ENCODE peak calls at places on chromosomes 6 and 20, in nine cellular contexts. E, D, K, B, W, V, T, F and Y are unnamed samples. For H3K9me3, the result is how much of the 10 kb centered on the place peaks cover.

GRCh38 chr20:58194176-58194796 is 34.2 kb downstream of the ANKRD60 start:
- DNase-seq in T (no peak), K (no peak), F (no peak), B (no peak), E (no peak), V (no peak), D (no peak), W (no peak), Y (no peak)

GRCh38 chr20:63124092-63124781 is 91.7 kb downstream of the YTHDF1 start:
- DNase-seq in T (no peak), B (peak), K (peak), F (no peak), W (no peak), D (no peak), V (peak), E (no peak), Y (no peak)

GRCh38 chr20:50455656-50456451 is 54.3 kb upstream of the PTPN1 start:
- DNase-seq in D (no peak), B (peak), T (no peak), W (no peak), E (no peak), V (peak), K (peak), F (no peak), Y (no peak)

GRCh38 chr6:161547617-161548016 is 273.8 kb upstream of the AGPAT4 start:
- DNase-seq in V (no peak), B (no peak), W (no peak), T (no peak), E (no peak), K (no peak), F (no peak), D (no peak), Y (no peak)

GRCh38 chr6:40743690-40744446 is 156.7 kb upstream of the LRFN2 start:
- DNase-seq in W (no peak), B (no peak), K (no peak), T (no peak), D (no peak), V (no peak), F (no peak), E (no peak), Y (no peak)

GRCh38 chr20:23257848-23258746 is 92.5 kb upstream of the NXT1 start:
- DNase-seq in V (no peak), D (no peak), F (no peak), T (no peak), E (peak), K (no peak), B (no peak), W (no peak), Y (no peak)

GRCh38 chr6:30489081-30490030 is at the start of gene HLA-E:
- DNase-seq in T (peak), F (peak), W (peak), V (peak), E (peak), D (peak), K (peak), B (peak), Y (peak)

GRCh38 chr6:113755449-113756289 is 101.5 kb upstream of the MARCKS start:
- DNase-seq in B (no peak), T (no peak), W (peak), F (no peak), E (peak), K (no peak), D (no peak), V (no peak), Y (no peak)

GRCh38 chr6:16355699-16356481 is 117.5 kb downstream of the GMPR start:
- DNase-seq in B (no peak), D (no peak), W (no peak), V (no peak), E (no peak), F (no peak), T (no peak), K (no peak), Y (no peak)

GRCh38 chr20:15297059-15297875 is 959.9 kb upstream of the FLRT3 start:
- DNase-seq in K (peak), F (peak), W (no peak), B (no peak), T (no peak), E (no peak), V (no peak), D (no peak), Y (no peak)

GRCh38 chr6:155461636-155462035 is 6.0 kb upstream of the NOX3 start:
- DNase-seq in T (peak), B (no peak), F (no peak), D (no peak), V (no peak), K (no peak), E (no peak), W (no peak), Y (no peak)

GRCh38 chr20:4708856-4709255 is 12.9 kb upstream of the PRND start:
- DNase-seq in E (no peak), B (no peak), W (no peak), T (no peak), D (no peak), K (no peak), V (no peak), F (no peak), Y (no peak)

GRCh38 chr20:41098703-41099250 is 38.6 kb upstream of the PLCG1 start:
- DNase-seq in E (no peak), D (no peak), V (no peak), K (no peak), W (no peak), T (no peak), F (no peak), B (no peak), Y (no peak)

GRCh38 chr6:170188571-170189001 is 102.3 kb downstream of the DLL1 start:
- DNase-seq in T (no peak), D (peak), W (no peak), F (peak), B (no peak), E (no peak), K (no peak), V (no peak), Y (no peak)

GRCh38 chr20:40689100-40689942 is at the start of gene MAFB:
- DNase-seq in V (peak), W (no peak), T (peak), F (peak), D (peak), B (peak), E (peak), K (peak), Y (no peak)

GRCh38 chr6:157093555-157093954 is 229.8 kb downstream of the TMEM242 start:
- DNase-seq in B (no peak), F (no peak), V (no peak), K (no peak), W (no peak), D (no peak), T (no peak), E (no peak), Y (no peak)

GRCh38 chr6:157095084-157095483 is 228.2 kb downstream of the TMEM242 start:
- DNase-seq in D (no peak), B (no peak), E (no peak), T (no peak), F (no peak), W (no peak), K (no peak), V (no peak), Y (no peak)

GRCh38 chr6:157095569-157095968 is 227.8 kb downstream of the TMEM242 start:
- DNase-seq in D (no peak), E (no peak), K (no peak), B (no peak), F (no peak), V (no peak), W (no peak), T (no peak), Y (no peak)

GRCh38 chr6:157092736-157093135 is 230.6 kb downstream of the TMEM242 start:
- DNase-seq in D (no peak), K (no peak), F (no peak), E (no peak), W (no peak), B (no peak), T (no peak), V (no peak), Y (no peak)

GRCh38 chr6:157094038-157094437 is 229.3 kb downstream of the TMEM242 start:
- DNase-seq in F (no peak), B (no peak), K (no peak), D (no peak), T (no peak), V (no peak), W (peak), E (no peak), Y (no peak)
- H3K9me3 ChIP-seq in F (under half), B (under half), K (under half), D (under half), T (under half), V (under half), W (under half), E (under half), Y (under half)

GRCh38 chr6:53514677-53515076 is 30.2 kb downstream of the GCLC start:
- DNase-seq in T (no peak), D (no peak), V (no peak), F (no peak), K (no peak), B (no peak), W (no peak), E (no peak), Y (no peak)

GRCh38 chr6:53510751-53511150 is 34.1 kb downstream of the GCLC start:
- DNase-seq in K (no peak), D (no peak), F (no peak), T (no peak), B (no peak), E (no peak), V (no peak), W (no peak), Y (no peak)

GRCh38 chr6:53512631-53513030 is 32.3 kb downstream of the GCLC start:
- DNase-seq in W (no peak), D (no peak), T (no peak), F (no peak), K (no peak), V (no peak), E (no peak), B (no peak), Y (no peak)

GRCh38 chr6:53513056-53513455 is 31.8 kb downstream of the GCLC start:
- DNase-seq in B (no peak), W (no peak), D (no peak), E (no peak), F (no peak), T (no peak), K (no peak), V (no peak), Y (no peak)

GRCh38 chr6:53513519-53513966 is 31.4 kb downstream of the GCLC start:
- DNase-seq in B (no peak), D (no peak), V (no peak), F (no peak), K (no peak), E (no peak), W (no peak), T (no peak), Y (no peak)
- TF ChIP-seq CTCF in B (no peak), D (no peak), V (no peak), F (no peak), K (no peak), E (no peak), W (peak), T (no peak), Y (no peak)

DNA sequence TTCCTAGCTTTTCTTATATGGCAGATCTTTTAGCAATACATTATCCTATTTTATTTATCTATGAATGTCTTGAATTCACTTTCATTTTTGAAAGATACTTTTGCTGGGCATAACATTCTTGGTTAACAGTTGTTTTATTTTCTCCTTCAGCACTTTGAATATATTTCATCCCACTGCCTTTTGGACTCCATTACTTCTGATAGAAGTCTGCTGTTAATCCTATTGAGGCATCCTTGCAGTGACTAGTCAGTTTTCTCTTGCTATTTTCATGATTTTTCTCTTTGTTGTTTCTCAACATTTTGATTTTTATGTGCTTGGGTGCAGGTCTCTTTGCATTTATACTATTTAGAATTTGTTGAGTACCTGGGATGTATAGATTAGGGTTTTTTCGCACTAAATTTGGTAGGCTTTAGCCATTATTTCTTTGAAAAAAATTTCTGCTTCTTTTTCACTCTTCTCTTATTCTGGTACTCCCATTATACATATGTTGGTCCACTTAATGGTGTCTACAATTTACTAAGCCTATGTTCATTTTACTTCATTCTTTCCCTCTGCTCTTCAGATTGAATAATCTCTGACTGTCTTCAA is 53.2 kb downstream of the PHACTR3 start:
- DNase-seq in V (no peak), K (no peak), F (no peak), B (no peak), D (no peak), W (no peak), E (no peak), T (no peak), Y (no peak)
- H3K9me3 ChIP-seq in V (under half), K (under half), F (under half), B (under half), D (under half), W (under half), E (under half), T (under half), Y (under half)

GRCh38 chr6:74091133-74091793 is 395.3 kb downstream of the CD109 start:
- DNase-seq in E (no peak), W (peak), B (no peak), F (no peak), K (no peak), V (no peak), T (no peak), D (no peak), Y (no peak)
- TF ChIP-seq CTCF in E (peak), W (peak), B (peak), F (no peak), K (peak), V (peak), T (no peak), D (peak), Y (peak)

GRCh38 chr6:324116-324728 is 31.9 kb downstream of the DUSP22 start:
- DNase-seq in F (no peak), E (no peak), T (no peak), D (no peak), W (no peak), B (no peak), K (no peak), V (no peak), Y (no peak)

GRCh38 chr6:322940-323729 is 30.8 kb downstream of the DUSP22 start:
- DNase-seq in E (no peak), D (no peak), V (no peak), B (no peak), T (no peak), W (peak), K (no peak), F (no peak), Y (no peak)

GRCh38 chr6:323730-324088 is 31.4 kb downstream of the DUSP22 start:
- DNase-seq in W (peak), D (no peak), B (no peak), F (no peak), V (no peak), K (no peak), T (no peak), E (no peak), Y (no peak)

GRCh38 chr6:326896-327537 is 34.7 kb downstream of the DUSP22 start:
- DNase-seq in V (no peak), F (no peak), D (no peak), K (no peak), W (no peak), E (no peak), B (no peak), T (no peak), Y (no peak)

GRCh38 chr6:324729-325125 is 32.4 kb downstream of the DUSP22 start:
- DNase-seq in D (no peak), E (no peak), V (no peak), W (no peak), K (no peak), F (no peak), T (no peak), B (no peak), Y (no peak)
- H3K9me3 ChIP-seq in D (under half), E (under half), V (under half), W (under half), K (under half), F (under half), T (under half), B (under half), Y (under half)

GRCh38 chr20:53186630-53187029 is 214.5 kb downstream of the TSHZ2 start:
- DNase-seq in V (no peak), E (no peak), F (no peak), B (no peak), D (no peak), W (no peak), T (no peak), K (no peak), Y (no peak)
- TF ChIP-seq CTCF in V (no peak), E (no peak), F (no peak), B (no peak), D (no peak), W (peak), T (no peak), K (no peak), Y (no peak)

DNA sequence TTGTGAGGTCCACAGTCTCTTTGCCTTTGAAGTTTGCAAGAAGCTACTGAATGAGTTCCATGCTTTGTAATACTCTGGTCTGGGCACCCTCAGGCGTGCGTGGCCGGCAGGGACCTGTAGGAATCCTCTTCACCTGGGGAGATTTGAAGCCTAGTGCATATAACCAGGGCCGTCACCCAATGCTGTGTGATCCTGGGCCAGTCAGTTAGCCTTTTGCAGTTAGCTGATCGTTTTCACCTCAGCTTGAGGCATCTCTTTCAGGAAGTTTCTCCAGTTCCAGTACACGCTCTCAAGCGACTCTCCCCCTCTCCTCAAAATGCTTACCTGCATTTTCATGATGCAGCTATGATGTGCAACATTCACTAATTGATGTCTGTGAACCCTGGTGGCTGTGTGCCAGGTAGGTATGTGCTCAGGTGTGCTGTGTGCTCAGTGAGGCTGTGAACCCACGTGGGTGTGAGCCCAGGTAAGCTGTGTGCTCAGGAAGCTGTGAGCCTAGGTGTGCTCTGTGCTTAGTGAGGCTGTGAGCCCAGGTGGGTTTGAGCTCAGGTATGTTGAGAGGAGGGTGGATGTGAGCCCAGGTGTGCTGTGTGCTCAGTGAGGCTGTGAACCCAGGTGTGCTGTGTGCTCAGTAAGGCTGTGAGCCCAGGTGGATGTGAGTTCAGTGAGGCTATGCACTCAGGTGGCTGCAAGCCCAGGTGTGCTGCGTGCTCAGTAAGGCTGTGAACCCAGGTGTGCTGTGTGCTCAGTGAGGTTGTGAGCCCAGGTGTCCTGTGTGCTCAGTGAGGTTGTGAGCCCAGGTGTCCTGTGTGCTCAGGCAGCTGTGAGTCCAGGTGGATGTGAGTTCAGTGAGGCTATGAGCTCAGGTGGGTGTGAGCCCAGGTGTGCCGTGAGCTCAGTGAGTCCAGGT is 120.4 kb downstream of the PHACTR3 start:
- DNase-seq in B (no peak), V (peak), E (no peak), D (no peak), F (no peak), T (no peak), W (no peak), K (no peak), Y (no peak)
- H3K9me3 ChIP-seq in B (under half), V (under half), E (under half), D (under half), F (under half), T (under half), W (under half), K (under half), Y (under half)

DNA sequence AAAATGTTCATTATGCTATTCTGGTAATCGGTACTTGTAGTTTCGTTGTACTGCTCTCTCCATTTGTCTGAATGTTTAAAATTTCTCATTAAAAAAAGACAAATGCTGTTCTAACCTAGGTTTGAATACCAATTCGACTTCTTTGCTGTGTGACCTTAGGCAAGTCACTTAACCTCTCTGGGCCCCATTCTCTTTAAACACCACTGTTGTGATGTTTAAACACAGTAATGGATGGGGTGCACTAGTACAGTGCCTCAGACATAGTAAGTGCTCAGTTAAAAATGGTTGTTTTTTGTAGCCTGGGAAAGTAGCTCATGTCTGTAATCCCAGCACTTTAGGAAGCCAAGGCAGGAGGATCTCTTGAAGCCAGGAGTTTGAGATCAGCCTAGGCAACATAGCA is 138.5 kb downstream of the MRPL14 start:
- DNase-seq in B (no peak), K (no peak), W (no peak), V (no peak), T (no peak), E (no peak), F (no peak), D (no peak), Y (no peak)
- TF ChIP-seq CTCF in B (no peak), K (no peak), W (no peak), V (no peak), T (no peak), E (no peak), F (no peak), D (no peak), Y (no peak)

GRCh38 chr6:168716581-168716980 is 275.6 kb downstream of the SMOC2 start:
- DNase-seq in K (no peak), F (no peak), B (no peak), T (no peak), E (no peak), W (no peak), D (no peak), V (no peak), Y (no peak)

GRCh38 chr6:168721571-168721970 is 280.6 kb downstream of the SMOC2 start:
- DNase-seq in E (no peak), W (no peak), K (no peak), F (no peak), B (no peak), D (no peak), T (no peak), V (no peak), Y (no peak)

GRCh38 chr6:168719901-168720300 is 278.9 kb downstream of the SMOC2 start:
- DNase-seq in W (no peak), V (no peak), D (no peak), B (no peak), F (no peak), K (no peak), E (no peak), T (no peak), Y (no peak)

GRCh38 chr6:168717491-168717890 is 276.5 kb downstream of the SMOC2 start:
- DNase-seq in W (no peak), K (no peak), B (no peak), F (no peak), T (no peak), V (no peak), D (no peak), E (no peak), Y (no peak)

GRCh38 chr6:168718821-168719475 is 278.0 kb downstream of the SMOC2 start:
- DNase-seq in K (no peak), E (no peak), T (no peak), B (no peak), W (no peak), V (no peak), D (no peak), F (no peak), Y (no peak)
- H3K9me3 ChIP-seq in K (under half), E (under half), T (under half), B (under half), W (under half), V (under half), D (under half), F (under half), Y (under half)

GRCh38 chr6:67689329-67689728 is 945.8 kb upstream of the ADGRB3 start:
- DNase-seq in E (no peak), W (no peak), V (no peak), T (no peak), K (no peak), B (no peak), D (no peak), F (no peak), Y (no peak)

GRCh38 chr6:67698534-67698933 is 936.5 kb upstream of the ADGRB3 start:
- DNase-seq in B (no peak), V (no peak), T (no peak), E (no peak), F (no peak), D (no peak), W (no peak), K (no peak), Y (no peak)

DNA sequence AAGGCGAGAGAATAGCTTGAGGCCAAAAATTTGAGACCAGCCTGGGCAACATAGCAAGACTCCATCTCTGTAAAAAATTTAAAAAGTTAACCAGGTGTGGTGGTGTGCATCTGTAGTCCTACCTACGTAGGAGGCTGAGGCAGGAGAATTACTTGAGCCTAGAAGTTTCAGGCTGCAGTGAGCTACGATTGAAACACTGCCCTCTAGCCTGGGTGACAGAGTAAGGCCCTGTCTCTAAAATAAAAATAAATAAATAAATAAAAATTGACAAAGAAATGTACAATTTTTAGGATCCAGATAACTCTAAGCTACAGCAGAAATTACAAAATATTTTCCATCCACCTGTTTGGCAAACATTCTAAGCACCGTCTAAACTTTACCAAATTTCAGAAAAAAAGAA is 941.0 kb upstream of the ADGRB3 start:
- DNase-seq in K (no peak), W (peak), F (no peak), V (no peak), T (no peak), B (no peak), D (no peak), E (no peak), Y (no peak)
- TF ChIP-seq CTCF in K (no peak), W (peak), F (no peak), V (peak), T (no peak), B (no peak), D (no peak), E (no peak), Y (no peak)